ENCODE peak calls at places on chromosomes 13 and 19, in four cellular contexts. M is HepG2, U is HCT116, K is K562. H is an unnamed sample.

GRCh38 chr19:4375620-4376228 is 24.6 kb downstream of the SH3GL1 start:
- DNase-seq in M (peak), U (no peak), K (peak), H (no peak)

GRCh38 chr13:91817250-91817649 is 418.8 kb downstream of the GPC5 start:
- DNase-seq in M (peak), U (no peak), K (peak), H (no peak)

GRCh38 chr13:112213467-112214245 is 146.7 kb downstream of the SOX1 start:
- DNase-seq in M (peak), U (no peak), K (no peak), H (no peak)

GRCh38 chr13:76846363-76846762 is 39.8 kb downstream of the KCTD12 start:
- DNase-seq in M (no peak), U (no peak), K (no peak), H (no peak)

GRCh38 chr13:73677041-73677589 is 457.1 kb downstream of the KLF12 start:
- DNase-seq in M (no peak), U (no peak), K (no peak), H (no peak)

GRCh38 chr19:18280247-18281081 is 958 bp downstream of the JUND start:
- DNase-seq in M (peak), U (no peak), K (peak), H (no peak)

GRCh38 chr13:29953542-29953941 is 103.1 kb upstream of the UBL3 start:
- DNase-seq in M (no peak), U (no peak), K (no peak), H (no peak)

GRCh38 chr13:95630593-95630992 is 13.9 kb downstream of the DZIP1 start:
- DNase-seq in M (no peak), U (no peak), K (no peak), H (no peak)

GRCh38 chr19:21922276-21922675 is 86.3 kb upstream of the ZNF43 start:
- DNase-seq in M (no peak), U (no peak), K (no peak), H (no peak)

GRCh38 chr19:30059741-30060140 is 117.7 kb downstream of the URI1 start:
- DNase-seq in M (no peak), U (no peak), K (no peak), H (no peak)

GRCh38 chr13:45068036-45069001 is 52.0 kb upstream of the GTF2F2 start:
- DNase-seq in M (no peak), U (no peak), K (no peak), H (no peak)

GRCh38 chr13:64154514-64154913 is 2738.9 kb upstream of the PCDH20 start:
- DNase-seq in M (no peak), U (peak), K (no peak), H (no peak)

GRCh38 chr13:57666554-57666953 is 35.0 kb downstream of the PCDH17 start:
- DNase-seq in M (no peak), U (no peak), K (no peak), H (no peak)

GRCh38 chr13:93435651-93436050 is 209.0 kb downstream of the GPC6 start:
- DNase-seq in M (no peak), U (no peak), K (no peak), H (no peak)

GRCh38 chr13:72639377-72639776 is 88.1 kb downstream of the MZT1 start:
- DNase-seq in M (no peak), U (no peak), K (no peak), H (no peak)

GRCh38 chr19:28454083-28454482 is 758.9 kb downstream of the UQCRFS1 start:
- DNase-seq in M (no peak), U (no peak), K (no peak), H (no peak)

GRCh38 chr19:12629215-12629614 is 18.5 kb downstream of the ZNF791 start:
- DNase-seq in M (no peak), U (no peak), K (no peak), H (no peak)

GRCh38 chr19:56423276-56423984 is 19.3 kb downstream of the ZNF583 start:
- DNase-seq in M (no peak), U (no peak), K (no peak), H (no peak)

GRCh38 chr19:46603195-46603637 is 2.1 kb downstream of the CALM3 start:
- DNase-seq in M (peak), U (no peak), K (peak), H (no peak)

GRCh38 chr19:17235618-17236413 is 9.8 kb downstream of the OCEL1 start:
- DNase-seq in M (no peak), U (no peak), K (peak), H (no peak)

GRCh38 chr19:46955114-46955812 is 64.4 kb upstream of the NPAS1 start:
- DNase-seq in M (peak), U (no peak), K (peak), H (no peak)

GRCh38 chr19:3375221-3376088 is 9.1 kb downstream of the NFIC start:
- DNase-seq in M (no peak), U (no peak), K (peak), H (no peak)

GRCh38 chr13:52155177-52155576 is 4.2 kb downstream of the NEK3 start:
- DNase-seq in M (no peak), U (no peak), K (no peak), H (no peak)

GRCh38 chr13:95564948-95565347 is 12.4 kb downstream of the CLDN10 start:
- DNase-seq in M (no peak), U (no peak), K (no peak), H (no peak)

GRCh38 chr13:88726075-88726474 is 1054.9 kb downstream of the SLITRK5 start:
- DNase-seq in M (no peak), U (no peak), K (no peak), H (no peak)

GRCh38 chr13:50636007-50636704 is 207.3 kb downstream of the DLEU7 start:
- DNase-seq in M (no peak), U (no peak), K (peak), H (no peak)

GRCh38 chr13:55069746-55070145 is 2041.1 kb downstream of the OLFM4 start:
- DNase-seq in M (no peak), U (no peak), K (no peak), H (no peak)

GRCh38 chr19:4380254-4380727 is 20.1 kb downstream of the SH3GL1 start:
- DNase-seq in M (no peak), U (no peak), K (no peak), H (no peak)

GRCh38 chr19:31214086-31214485 is 135.2 kb downstream of the TSHZ3 start:
- DNase-seq in M (no peak), U (no peak), K (peak), H (peak)

GRCh38 chr13:53520132-53520531 is 491.5 kb downstream of the OLFM4 start:
- DNase-seq in M (no peak), U (no peak), K (no peak), H (no peak)

GRCh38 chr13:68938639-68939038 is 1169.0 kb upstream of the ATXN8OS start:
- DNase-seq in M (no peak), U (no peak), K (no peak), H (no peak)

GRCh38 chr19:16671652-16672274 is 10.8 kb downstream of the TMEM38A start:
- DNase-seq in M (no peak), U (no peak), K (no peak), H (no peak)

GRCh38 chr13:93227906-93228801 is 1.5 kb downstream of the GPC6 start:
- DNase-seq in M (peak), U (no peak), K (peak), H (no peak)

GRCh38 chr13:64333888-64334287 is 2896.2 kb downstream of the PCDH9 start:
- DNase-seq in M (no peak), U (no peak), K (no peak), H (no peak)

GRCh38 chr19:44767295-44768180 is 10.2 kb upstream of the CBLC start:
- DNase-seq in M (no peak), U (no peak), K (no peak), H (no peak)
- TF ChIP-seq TCF7L2 in M (no peak), U (no peak), K (no peak), H (no peak)

DNA sequence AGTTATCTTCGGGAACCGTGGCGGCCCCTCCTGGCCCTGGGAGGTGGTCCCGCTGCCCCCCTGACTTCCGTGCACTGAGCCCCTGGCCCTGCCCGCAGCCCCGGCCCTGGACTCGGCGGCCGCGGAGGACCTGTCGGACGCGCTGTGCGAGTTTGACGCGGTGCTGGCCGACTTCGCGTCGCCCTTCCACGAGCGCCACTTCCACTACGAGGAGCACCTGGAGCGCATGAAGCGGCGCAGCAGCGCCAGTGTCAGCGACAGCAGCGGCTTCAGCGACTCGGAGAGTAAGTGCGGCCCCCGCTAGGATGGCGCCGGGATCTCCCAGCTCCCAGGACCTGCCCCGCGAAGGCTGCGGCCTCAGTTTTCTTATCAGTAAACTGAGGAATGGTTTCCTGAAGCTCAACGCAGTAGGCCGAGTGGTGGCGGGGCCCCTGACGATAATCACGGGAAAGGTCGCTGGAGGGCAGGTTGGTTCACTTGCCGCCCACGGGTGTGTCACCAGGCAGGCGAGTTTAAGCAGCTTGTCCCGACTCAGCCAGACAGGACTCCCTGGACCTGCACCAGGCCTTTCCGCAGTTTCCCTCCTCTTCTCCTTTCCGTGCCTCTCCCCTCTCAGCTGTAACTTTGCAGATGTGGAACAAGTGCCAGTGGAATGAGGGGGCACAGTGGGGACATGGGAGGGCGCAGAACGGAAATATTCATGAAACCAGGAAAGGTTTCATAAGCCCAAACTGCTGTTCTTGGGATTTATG is 1.0 kb downstream of the RGCC start:
- DNase-seq in M (no peak), U (no peak), K (peak), H (no peak)
- TF ChIP-seq SIN3A in M (no peak), U (no peak), K (no peak), H (no peak)

DNA sequence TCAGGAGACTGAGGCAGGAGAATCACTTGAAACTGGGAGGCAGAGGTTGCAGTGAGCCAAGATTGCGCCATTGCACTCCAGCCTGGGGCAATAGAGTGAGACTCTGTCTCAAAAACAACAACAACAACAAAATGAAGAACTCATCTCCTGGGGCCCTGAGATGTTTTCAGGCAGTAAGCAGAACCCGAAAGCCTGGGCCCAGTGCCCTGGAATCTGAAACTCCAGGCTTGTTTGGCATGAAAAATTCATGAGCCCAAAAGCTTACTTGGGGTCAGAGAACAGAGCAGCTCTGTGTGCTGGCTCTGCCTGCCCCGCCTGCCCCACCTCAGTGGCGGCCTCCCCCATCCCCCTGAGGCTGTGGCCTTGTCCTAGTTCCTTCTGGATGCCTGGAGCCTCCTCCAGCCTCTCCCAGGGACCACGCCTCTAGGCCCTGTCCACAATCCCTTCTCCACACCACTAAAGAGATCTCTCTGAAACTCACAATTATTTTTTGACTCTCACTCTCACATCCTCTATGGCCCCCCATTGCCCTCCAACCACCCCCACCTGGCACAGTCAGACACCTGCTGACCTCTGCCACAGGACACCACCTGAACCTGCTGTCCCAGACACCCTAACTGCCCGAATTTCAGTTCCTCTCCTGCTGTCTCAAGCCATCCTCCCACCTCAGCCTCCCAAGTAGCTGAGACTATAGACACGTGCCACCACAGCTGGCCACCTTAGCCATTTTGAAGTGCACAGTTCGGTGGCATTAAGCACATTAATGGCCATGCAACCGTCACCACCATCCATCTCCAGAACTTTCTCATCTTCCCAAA is 6.9 kb upstream of the AP1M2 start:
- DNase-seq in M (no peak), U (no peak), K (no peak), H (no peak)
- TF ChIP-seq TCF7L2 in M (no peak), U (no peak), K (no peak), H (no peak)

DNA sequence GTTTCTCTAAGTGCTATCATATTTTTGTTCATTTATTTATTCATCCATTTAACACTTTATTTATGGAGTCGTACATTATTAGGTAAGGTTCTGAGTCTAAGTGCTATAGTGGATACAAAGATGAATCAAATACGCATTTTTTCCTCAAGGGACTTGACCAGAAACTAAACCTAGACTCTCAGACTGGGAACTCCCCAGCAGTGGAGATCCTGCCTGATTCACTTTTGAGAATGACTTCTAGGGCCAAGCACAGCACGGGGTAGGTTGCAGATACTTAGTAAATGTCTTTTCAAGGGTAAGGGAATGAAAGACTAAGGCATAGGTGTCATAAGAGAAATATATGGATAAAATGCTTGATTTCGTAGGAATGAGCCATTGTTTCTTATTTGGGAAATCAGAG is 7.2 kb downstream of the DNAJC15 start:
- DNase-seq in M (no peak), U (no peak), K (no peak), H (no peak)
- TF ChIP-seq SIN3A in M (no peak), U (no peak), K (no peak), H (no peak)

GRCh38 chr19:596263-596655 is 6.6 kb downstream of the HCN2 start:
- DNase-seq in M (no peak), U (no peak), K (no peak), H (no peak)

GRCh38 chr19:594265-594870 is 4.7 kb downstream of the HCN2 start:
- DNase-seq in M (no peak), U (no peak), K (no peak), H (no peak)

GRCh38 chr19:601310-601709 is 11.6 kb downstream of the HCN2 start:
- DNase-seq in M (no peak), U (no peak), K (no peak), H (no peak)

GRCh38 chr19:595326-596262 is 5.9 kb downstream of the HCN2 start:
- DNase-seq in M (no peak), U (no peak), K (no peak), H (no peak)

GRCh38 chr19:597406-598315 is 8.0 kb downstream of the HCN2 start:
- DNase-seq in M (no peak), U (peak), K (no peak), H (no peak)
- TF ChIP-seq TCF7L2 in M (no peak), U (no peak), K (no peak), H (no peak)

GRCh38 chr19:41411682-41412265 is 14.2 kb downstream of the BCKDHA start:
- DNase-seq in M (no peak), U (no peak), K (no peak), H (no peak)
- TF ChIP-seq SIN3A in M (no peak), U (no peak), K (no peak), H (no peak)

H was measured in Panc1.